ENCODE peak calls at places on chromosome 11, in nine cellular contexts. J is NCI-H460; N is activated CD4-positive, CD25-positive, alpha-beta regulatory T cell treated with anti-CD3 and anti-CD28 coated beads, Interleukin-2, amount 50 U/mL, for 16 hours; O is AG09319; V is left lung; W is ELR; E is PC-3; K is M059J; D is NCI-H82. R is an unnamed sample.

GRCh38 chr11:86459002-86459385 is 84.3 kb downstream of the CCDC81 start:
- DNase-seq in N (no peak), K (peak), J (no peak), W (peak), E (peak), V (no peak), O (no peak), D (no peak), R (no peak)

GRCh38 chr11:74474316-74474715 is 7.0 kb upstream of the KCNE3 start:
- DNase-seq in W (no peak), E (no peak), D (peak), V (no peak), N (no peak), O (no peak), K (no peak), J (no peak), R (no peak)

GRCh38 chr11:87967459-87967858 is 207.8 kb downstream of the RAB38 start:
- DNase-seq in J (no peak), K (no peak), N (no peak), V (no peak), E (no peak), D (no peak), W (no peak), O (no peak), R (no peak)

GRCh38 chr11:91513734-91514133 is 710.9 kb upstream of the FAT3 start:
- DNase-seq in D (no peak), V (no peak), K (peak), W (no peak), J (no peak), N (no peak), O (no peak), E (peak), R (no peak)

GRCh38 chr11:74321487-74322188 is 10.2 kb upstream of the P4HA3 start:
- DNase-seq in D (peak), J (no peak), W (peak), E (peak), V (no peak), O (no peak), K (peak), N (no peak), R (no peak)

GRCh38 chr11:72574046-72574445 is 100.2 kb downstream of the PDE2A start:
- DNase-seq in O (no peak), K (no peak), D (no peak), N (no peak), J (no peak), V (no peak), W (no peak), E (no peak), R (no peak)

GRCh38 chr11:64893194-64894069 is 15.0 kb upstream of the EHD1 start:
- DNase-seq in W (no peak), N (no peak), K (no peak), V (no peak), E (no peak), J (no peak), O (no peak), D (no peak), R (no peak)

GRCh38 chr11:1086171-1087102 is 11.8 kb downstream of the MUC2 start:
- DNase-seq in W (no peak), D (no peak), E (no peak), J (no peak), N (no peak), K (no peak), V (no peak), O (no peak), R (no peak)

GRCh38 chr11:122181372-122181771 is 65.4 kb upstream of the BLID start:
- DNase-seq in N (no peak), K (peak), D (no peak), E (no peak), V (no peak), J (no peak), O (no peak), W (no peak), R (no peak)

GRCh38 chr11:3132831-3133455 is 32.2 kb downstream of the OSBPL5 start:
- DNase-seq in E (no peak), N (no peak), V (peak), O (no peak), J (no peak), W (no peak), K (no peak), D (peak), R (no peak)

GRCh38 chr11:64971421-64972233 is at the start of gene MAJIN:
- DNase-seq in V (peak), O (no peak), N (peak), K (no peak), W (no peak), J (no peak), E (peak), D (no peak), R (no peak)

GRCh38 chr11:46537851-46538295 is 56.0 kb downstream of the AMBRA1 start:
- DNase-seq in N (peak), W (peak), V (peak), D (peak), K (peak), O (no peak), J (peak), E (peak), R (peak)

R was measured in NCI-H1048.